ENCODE peak calls at places on chromosomes 11 and 22, in seven cellular contexts. K is posterior cingulate gyrus; T is HEK293T; R is naive thymus-derived CD8-positive, alpha-beta T cell; J is NCI-H2171 treated with DMSO at 0.1 percent for 48 hours; M is stimulated activated naive B cell treated with anti-CD40 and anti-IgM and Interleukin-4, amounts not matched to agents 10 μg/mL and 1 μg/mL and 100 μg/mL, for 72 hours; F is NCI-H774. O is an unnamed sample.

GRCh38 chr11:11735586-11735985 is 106.2 kb upstream of the USP47 start:
- DNase-seq in J (peak; percentile 48), K (no peak), T (peak; percentile 19), M (no peak), F (no peak), R (no peak), O (no peak)

GRCh38 chr11:94636388-94636787 is 69.2 kb downstream of the PIWIL4 start:
- DNase-seq in M (no peak), J (no peak), R (no peak), F (no peak), K (no peak), T (no peak), O (no peak)

GRCh38 chr22:42863349-42863911 is 6.4 kb upstream of the ARFGAP3 start:
- DNase-seq in K (no peak), F (no peak), J (peak; percentile 44), R (no peak), M (peak; percentile 57), T (no peak), O (no peak)

GRCh38 chr11:18011633-18012313 is 1.1 kb downstream of the SERGEF start:
- DNase-seq in R (no peak), K (no peak), J (no peak), F (no peak), M (no peak), T (peak; percentile 29), O (no peak)

GRCh38 chr11:19861171-19861570 is 148.5 kb downstream of the NAV2 start:
- DNase-seq in T (no peak), R (no peak), K (no peak), F (no peak), M (no peak), J (no peak), O (no peak)

GRCh38 chr11:132186193-132186592 is 815.8 kb downstream of the NTM start:
- DNase-seq in T (no peak), M (no peak), F (no peak), K (no peak), R (no peak), J (no peak), O (no peak)

GRCh38 chr22:36328635-36329216 is 59.0 kb downstream of the MYH9 start:
- DNase-seq in T (no peak), K (no peak), R (no peak), J (peak; percentile 69), M (peak; percentile 80), F (no peak), O (peak; percentile 92)

GRCh38 chr11:8251767-8252295 is 11.8 kb downstream of the LMO1 start:
- DNase-seq in M (no peak), R (no peak), K (peak; percentile 8), T (no peak), J (no peak), F (no peak), O (no peak)

GRCh38 chr11:108511851-108512474 is 13.8 kb upstream of the POGLUT3 start:
- DNase-seq in M (no peak), T (no peak), F (no peak), K (no peak), J (no peak), R (no peak), O (no peak)

GRCh38 chr11:5449432-5449831 is 309 bp downstream of the OR51I2 start:
- DNase-seq in J (no peak), K (no peak), M (no peak), R (no peak), T (no peak), F (no peak), O (no peak)

GRCh38 chr11:94671553-94672366 is 96.4 kb upstream of the AMOTL1 start:
- DNase-seq in M (no peak), K (no peak), T (no peak), J (no peak), F (no peak), R (no peak), O (no peak)

GRCh38 chr11:33944693-33945424 is 53.0 kb upstream of the LMO2 start:
- DNase-seq in K (no peak), J (no peak), F (no peak), M (no peak), R (no peak), T (no peak), O (no peak)

GRCh38 chr11:45662665-45663485 is 2.5 kb downstream of the CHST1 start:
- DNase-seq in F (no peak), K (peak; percentile 79), M (no peak), T (no peak), J (peak; percentile 52), R (no peak), O (no peak)

GRCh38 chr11:108538502-108538901 is 40.3 kb upstream of the POGLUT3 start:
- DNase-seq in T (no peak), F (no peak), K (no peak), M (no peak), R (no peak), J (no peak), O (no peak)

GRCh38 chr22:48757581-48757980 is 1070.1 kb downstream of the BRD1 start:
- DNase-seq in R (peak; percentile 24), F (no peak), M (no peak), K (peak; percentile 29), J (no peak), T (no peak), O (peak; percentile 9)

GRCh38 chr11:60765355-60765754 is 8.7 kb downstream of the MS4A15 start:
- DNase-seq in F (no peak), J (no peak), M (no peak), T (no peak), K (no peak), R (no peak), O (no peak)

GRCh38 chr11:125267548-125267947 is 103.0 kb downstream of the PKNOX2 start:
- DNase-seq in J (no peak), F (no peak), K (no peak), R (no peak), T (no peak), M (no peak), O (no peak)

GRCh38 chr11:63813563-63814382 is 517 bp downstream of the SPINDOC start:
- DNase-seq in K (peak; percentile 93), J (peak; percentile 39), F (peak; percentile 15), T (peak; percentile 40), M (peak; percentile 23), R (no peak), O (peak; percentile 69)

GRCh38 chr22:20604776-20605221 is 97.4 kb downstream of the MED15 start:
- DNase-seq in J (no peak), F (no peak), T (no peak), K (no peak), R (no peak), M (no peak), O (no peak)

GRCh38 chr22:24731786-24732185 is 42.7 kb downstream of the PIWIL3 start:
- DNase-seq in K (no peak), J (no peak), M (no peak), F (no peak), T (no peak), R (no peak), O (no peak)

GRCh38 chr22:44411226-44412135 is 86.6 kb downstream of the RTL6 start:
- DNase-seq in K (peak; percentile 62), T (no peak), R (peak; percentile 45), M (no peak), F (no peak), J (no peak), O (no peak)

GRCh38 chr11:129374993-129375721 is 491 bp upstream of the BARX2 start:
- DNase-seq in R (no peak), T (peak; percentile 49), K (peak; percentile 74), J (no peak), M (no peak), F (peak; percentile 29), O (no peak)

GRCh38 chr11:128596245-128596644 is 8.9 kb upstream of the ETS1 start:
- DNase-seq in J (no peak), K (no peak), F (no peak), R (no peak), M (no peak), T (no peak), O (no peak)

O was measured in tibial artery.